ENCODE peak calls at places on chromosomes 16 and 17, in nine cellular contexts. J is neuronal stem cell, O is left ventricle myocardium inferior, T is K562, L is mesendoderm, B is fibroblast of lung, V is prostate gland, R is IMR-90, Q is GM23248. N is an unnamed sample.

GRCh38 chr17:59558953-59559352 is 6.5 kb upstream of the DHX40 start:
- DNase-seq in T (no peak), J (no peak), L (no peak), O (no peak), B (peak; percentile 45), Q (peak; percentile 48), V (no peak), R (peak; percentile 7), N (no peak)

GRCh38 chr16:48459167-48459566 is 74.0 kb upstream of the SIAH1 start:
- DNase-seq in Q (no peak), V (no peak), T (no peak), J (no peak), R (no peak), L (no peak), B (no peak), O (no peak), N (no peak)

GRCh38 chr17:35889818-35890773 is 9.9 kb upstream of the CCL5 start:
- DNase-seq in J (no peak), L (no peak), T (no peak), V (no peak), O (no peak), Q (peak; percentile 39), B (peak; percentile 47), R (peak; percentile 68), N (no peak)

GRCh38 chr16:57785924-57786323 is 16.4 kb downstream of the KIFC3 start:
- DNase-seq in Q (no peak), O (no peak), R (no peak), L (no peak), V (no peak), J (no peak), T (no peak), B (no peak), N (no peak)

GRCh38 chr17:39200957-39201510 is 951 bp downstream of the RPL19 start:
- DNase-seq in J (no peak), L (no peak), V (no peak), R (no peak), Q (no peak), B (no peak), O (no peak), T (no peak), N (no peak)

GRCh38 chr17:32931686-32932085 is 3.7 kb downstream of the TMEM98 start:
- DNase-seq in Q (peak; percentile 39), O (no peak), J (no peak), T (no peak), R (peak; percentile 40), L (no peak), V (no peak), B (no peak), N (no peak)

GRCh38 chr17:32497431-32498205 is 10.8 kb downstream of the CDK5R1 start:
- DNase-seq in B (peak; percentile 16), J (no peak), L (peak; percentile 66), O (no peak), T (no peak), Q (peak; percentile 21), R (no peak), V (no peak), N (no peak)

GRCh38 chr17:78197147-78197830 is 10.1 kb downstream of the AFMID start:
- DNase-seq in Q (no peak), J (no peak), V (no peak), R (no peak), T (no peak), B (no peak), L (peak; percentile 76), O (peak; percentile 42), N (no peak)

GRCh38 chr16:46689492-46690280 is at the start of gene ORC6:
- DNase-seq in Q (peak; percentile 99), R (peak; percentile 95), V (peak; percentile 98), J (peak; percentile 97), L (peak; percentile 98), B (peak; percentile 97), T (peak; percentile 91), O (peak; percentile 98), N (peak; percentile 89)

GRCh38 chr16:85370881-85371651 is 242.1 kb upstream of the GSE1 start:
- DNase-seq in R (no peak), L (no peak), B (peak; percentile 36), V (peak; percentile 82), J (no peak), Q (peak; percentile 87), O (no peak), T (peak; percentile 71), N (no peak)

GRCh38 chr17:65547253-65547670 is 14.2 kb downstream of the AXIN2 start:
- DNase-seq in J (no peak), B (peak; percentile 52), Q (no peak), O (no peak), L (no peak), T (no peak), V (peak; percentile 39), R (peak; percentile 71), N (no peak)

GRCh38 chr17:27340575-27340974 is 46.7 kb downstream of the WSB1 start:
- DNase-seq in Q (no peak), T (no peak), R (no peak), B (no peak), J (no peak), L (no peak), V (no peak), O (no peak), N (no peak)

GRCh38 chr17:50421308-50422031 is 4.5 kb upstream of the ACSF2 start:
- DNase-seq in T (no peak), V (no peak), B (peak; percentile 23), O (no peak), Q (peak; percentile 32), L (no peak), J (no peak), R (no peak), N (no peak)

GRCh38 chr16:27962197-27962596 is 101.3 kb downstream of the GSG1L start:
- DNase-seq in R (no peak), B (no peak), J (no peak), V (no peak), Q (no peak), T (no peak), L (no peak), O (no peak), N (no peak)

GRCh38 chr16:46765050-46765449 is 16.9 kb upstream of the MYLK3 start:
- DNase-seq in Q (peak; percentile 63), R (peak; percentile 76), L (no peak), B (peak; percentile 40), T (no peak), O (no peak), J (no peak), V (no peak), N (no peak)

GRCh38 chr17:72116692-72117469 is 3.9 kb upstream of the SOX9 start:
- DNase-seq in L (no peak), J (no peak), T (no peak), B (peak; percentile 52), V (no peak), O (no peak), Q (no peak), R (peak; percentile 30), N (no peak)

GRCh38 chr16:66798162-66798561 is 3.2 kb downstream of the TERB1 start:
- DNase-seq in B (peak; percentile 14), V (no peak), R (peak; percentile 55), O (no peak), J (no peak), T (no peak), Q (peak; percentile 39), L (no peak), N (no peak)

GRCh38 chr17:49845210-49845782 is 2.6 kb downstream of the TAC4 start:
- DNase-seq in L (no peak), O (peak; percentile 67), J (no peak), B (no peak), T (no peak), R (no peak), V (no peak), Q (no peak), N (no peak)

DNA sequence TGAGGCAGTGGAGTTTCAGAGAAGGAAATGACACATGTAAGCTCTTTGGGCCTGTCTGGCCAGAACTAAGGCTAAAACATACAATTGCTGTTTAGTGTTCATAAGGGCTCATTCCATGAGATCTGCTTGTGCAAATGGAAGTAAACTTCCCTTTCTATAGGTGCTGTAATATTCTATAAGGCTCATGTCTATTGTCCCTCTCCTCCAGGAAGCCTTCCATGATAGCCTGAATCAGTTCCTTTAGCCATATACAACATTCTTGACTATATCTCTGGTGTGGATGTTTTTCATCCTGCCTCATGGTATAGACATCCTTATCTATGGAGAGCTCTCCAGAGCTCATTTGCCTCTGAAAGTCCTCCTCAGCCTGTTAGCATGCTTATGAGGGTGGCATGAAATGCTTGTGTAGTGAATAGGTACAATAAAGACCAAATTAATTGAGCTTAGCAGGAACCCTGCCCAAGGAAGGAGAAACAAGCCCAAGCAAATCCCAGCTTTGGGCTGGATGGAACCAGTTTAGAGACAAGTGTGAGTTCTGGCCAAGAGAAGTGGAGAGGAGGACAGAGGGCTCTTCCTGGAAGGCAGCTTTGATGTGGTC is 1.6 kb upstream of the ETV4 start:
- DNase-seq in Q (no peak), B (no peak), O (no peak), V (no peak), R (no peak), L (no peak), J (no peak), T (no peak), N (no peak)
- H3K27me3 ChIP-seq in Q (no peaks in the 10 kb centered on the region), B (no peaks in the 10 kb centered on the region), O (peaks cover 22% of the 10 kb centered on the region), V (peaks cover 2% of the 10 kb centered on the region), R (no peaks in the 10 kb centered on the region), L (no peaks in the 10 kb centered on the region), J (no peaks in the 10 kb centered on the region), T (no peaks in the 10 kb centered on the region), N (no peaks in the 10 kb centered on the region)

GRCh38 chr17:683499-684254 is 31.0 kb downstream of the VPS53 start:
- DNase-seq in V (no peak), Q (no peak), J (no peak), T (no peak), R (no peak), O (no peak), L (no peak), B (no peak), N (no peak)
- H3K27ac ChIP-seq in V (no peak overlapping the region), Q (no peak overlapping the region), J (no peak overlapping the region), T (no peak overlapping the region), R (no peak overlapping the region), O (no peak overlapping the region), L (no peak overlapping the region), B (no peak overlapping the region), N (no peak overlapping the region)

GRCh38 chr17:5226940-5227878 is 7.5 kb downstream of the SCIMP start:
- DNase-seq in O (no peak), J (no peak), R (no peak), B (no peak), T (no peak), V (no peak), Q (no peak), L (peak; percentile 7), N (no peak)
- H3K4me3 ChIP-seq in O (no peak overlapping the region), J (no peak overlapping the region), R (no peak overlapping the region), B (no peak overlapping the region), T (no peak overlapping the region), V (no peak overlapping the region), Q (no peak overlapping the region), L (no peak overlapping the region), N (no peak overlapping the region)

GRCh38 chr17:40557531-40558299 is 7.6 kb downstream of the CCR7 start:
- DNase-seq in B (no peak), L (no peak), O (no peak), J (no peak), T (no peak), Q (no peak), V (no peak), R (no peak), N (no peak)
- H3K27me3 ChIP-seq in B (peaks cover 13% of the 10 kb centered on the region), L (no peaks in the 10 kb centered on the region), O (peaks cover 18% of the 10 kb centered on the region), J (no peaks in the 10 kb centered on the region), T (peaks cover 4% of the 10 kb centered on the region), Q (no peaks in the 10 kb centered on the region), V (no peaks in the 10 kb centered on the region), R (peaks cover 5% of the 10 kb centered on the region), N (peaks cover 5% of the 10 kb centered on the region)